ENCODE peak calls at places on chromosomes 11 and 22, in six cellular contexts. H is IMR-90, X is upper lobe of right lung, B is PC-9, J is A549, Y is vagina. K is an unnamed sample.

GRCh38 chr22:28955817-28956216 is 72.4 kb downstream of the ZNRF3 start:
- DNase-seq in H (no peak), X (no peak), B (no peak), J (no peak), Y (no peak), K (no peak)

GRCh38 chr11:62458212-62459002 is 39.6 kb downstream of the SCGB1A1 start:
- DNase-seq in H (peak; percentile 27), X (no peak), B (no peak), J (no peak), Y (no peak), K (no peak)

GRCh38 chr11:68396526-68396925 is 64.0 kb upstream of the PPP6R3 start:
- DNase-seq in H (no peak), X (no peak), B (no peak), J (no peak), Y (no peak), K (no peak)

GRCh38 chr11:19576903-19577302 is 135.7 kb upstream of the NAV2 start:
- DNase-seq in H (no peak), X (no peak), B (no peak), J (no peak), Y (no peak), K (no peak)

GRCh38 chr11:115078461-115079438 is 400.4 kb downstream of the NXPE2 start:
- DNase-seq in H (no peak), X (no peak), B (no peak), J (no peak), Y (no peak), K (no peak)

GRCh38 chr11:9315078-9315688 is 790 bp upstream of the TMEM41B start:
- DNase-seq in H (peak; percentile 4), X (no peak), B (no peak), J (peak; percentile 28), Y (no peak), K (no peak)

GRCh38 chr22:23233746-23234408 is 53.6 kb downstream of the BCR start:
- DNase-seq in H (peak; percentile 92), X (no peak), B (no peak), J (no peak), Y (no peak), K (no peak)

GRCh38 chr11:64448599-64449380 is 89.8 kb downstream of the RPS6KA4 start:
- DNase-seq in H (peak; percentile 43), X (peak; percentile 92), B (peak; percentile 89), J (peak; percentile 87), Y (no peak), K (peak; percentile 62)

GRCh38 chr11:95229199-95230053 is 1.6 kb downstream of the SESN3 start:
- DNase-seq in H (peak; percentile 13), X (no peak), B (no peak), J (no peak), Y (no peak), K (peak; percentile 48)

GRCh38 chr22:42673898-42674390 is 24.8 kb upstream of the CYB5R3 start:
- DNase-seq in H (no peak), X (no peak), B (no peak), J (no peak), Y (no peak), K (peak; percentile 51)

GRCh38 chr11:72234514-72234830 is 9.5 kb downstream of the PHOX2A start:
- DNase-seq in H (no peak), X (no peak), B (no peak), J (no peak), Y (no peak), K (no peak)

GRCh38 chr11:32792111-32792947 is 2.1 kb downstream of the CCDC73 start:
- DNase-seq in H (no peak), X (no peak), B (no peak), J (no peak), Y (no peak), K (no peak)

GRCh38 chr11:112292785-112293407 is 32.2 kb upstream of the PLET1 start:
- DNase-seq in H (peak; percentile 91), X (no peak), B (peak; percentile 59), J (no peak), Y (no peak), K (peak; percentile 80)

GRCh38 chr11:30608534-30608933 is 22.4 kb upstream of the MPPED2 start:
- DNase-seq in H (no peak), X (no peak), B (no peak), J (no peak), Y (no peak), K (no peak)

GRCh38 chr11:76087749-76088148 is 118.6 kb downstream of the WNT11 start:
- DNase-seq in H (no peak), X (no peak), B (no peak), J (no peak), Y (no peak), K (no peak)

GRCh38 chr11:130882138-130882551 is 34.1 kb downstream of the SNX19 start:
- DNase-seq in H (no peak), X (no peak), B (no peak), J (no peak), Y (no peak), K (no peak)

GRCh38 chr22:24592144-24592845 is 578 bp downstream of the LRRC75B start:
- DNase-seq in H (no peak), X (no peak), B (no peak), J (no peak), Y (no peak), K (no peak)

GRCh38 chr11:82024760-82025159 is 708.9 kb downstream of the FAM181B start:
- DNase-seq in H (no peak), X (no peak), B (no peak), J (no peak), Y (no peak), K (no peak)

GRCh38 chr11:129538323-129538722 is 162.7 kb downstream of the BARX2 start:
- DNase-seq in H (no peak), X (no peak), B (peak; percentile 12), J (no peak), Y (no peak), K (no peak)

GRCh38 chr22:42263944-42264343 is 6.5 kb downstream of the TCF20 start:
- DNase-seq in H (no peak), X (no peak), B (no peak), J (no peak), Y (no peak), K (no peak)

GRCh38 chr11:70189622-70190021 is 13.5 kb upstream of the FADD start:
- DNase-seq in H (no peak), X (no peak), B (no peak), J (no peak), Y (no peak), K (no peak)

GRCh38 chr11:1082346-1082727 is 7.7 kb downstream of the MUC2 start:
- DNase-seq in H (no peak), X (peak; percentile 53), B (no peak), J (no peak), Y (no peak), K (no peak)

GRCh38 chr11:8386134-8386864 is 122.6 kb upstream of the LMO1 start:
- DNase-seq in H (no peak), X (peak; percentile 32), B (no peak), J (no peak), Y (no peak), K (no peak)

GRCh38 chr11:75478690-75479597 is 45.9 kb upstream of the KLHL35 start:
- DNase-seq in H (no peak), X (no peak), B (no peak), J (no peak), Y (no peak), K (no peak)

DNA sequence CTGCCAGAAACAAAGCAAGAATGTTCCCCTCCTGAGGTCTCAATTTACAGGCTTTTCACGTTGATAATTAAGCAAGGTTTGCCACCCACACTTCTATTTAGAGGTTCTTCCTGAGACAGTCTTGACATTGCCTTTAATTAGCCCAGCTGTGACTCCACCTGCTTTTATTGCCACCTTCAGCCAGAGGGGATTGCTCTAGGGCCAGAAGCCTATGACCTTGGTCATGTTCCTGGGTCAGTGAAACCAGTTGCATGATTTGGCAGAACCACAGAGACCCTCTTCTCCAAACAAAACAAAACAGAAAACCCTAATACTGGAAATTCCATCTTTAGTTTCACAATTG is 89.8 kb downstream of the APIP start:
- DNase-seq in H (no peak), X (no peak), B (no peak), J (no peak), Y (no peak), K (no peak)
- H3K27ac ChIP-seq in H (no peak overlapping the region), X (no peak overlapping the region), B (peak overlapping the region; percentile 58), J (peak overlapping the region; percentile 29), Y (no peak overlapping the region), K (peak overlapping the region; percentile 44)

GRCh38 chr22:49994361-49995058 is 18.1 kb downstream of the IL17REL start:
- DNase-seq in H (no peak), X (peak; percentile 58), B (no peak), J (no peak), Y (peak; percentile 77), K (no peak)
- H3K27ac ChIP-seq in H (no peak overlapping the region), X (no peak overlapping the region), B (no peak overlapping the region), J (no peak overlapping the region), Y (no peak overlapping the region), K (no peak overlapping the region)

GRCh38 chr11:120004723-120005122 is 133.2 kb downstream of the TRIM29 start:
- DNase-seq in H (no peak), X (no peak), B (no peak), J (no peak), Y (no peak), K (peak; percentile 88)

GRCh38 chr11:120011836-120012235 is 126.1 kb downstream of the TRIM29 start:
- DNase-seq in H (no peak), X (no peak), B (no peak), J (no peak), Y (no peak), K (no peak)

GRCh38 chr11:120012245-120012644 is 125.7 kb downstream of the TRIM29 start:
- DNase-seq in H (no peak), X (no peak), B (no peak), J (no peak), Y (no peak), K (no peak)

GRCh38 chr11:120013325-120014250 is 124.3 kb downstream of the TRIM29 start:
- DNase-seq in H (peak; percentile 10), X (no peak), B (peak; percentile 21), J (peak; percentile 61), Y (no peak), K (peak; percentile 40)

GRCh38 chr11:120009938-120010337 is 128.0 kb downstream of the TRIM29 start:
- DNase-seq in H (no peak), X (no peak), B (no peak), J (no peak), Y (no peak), K (no peak)
- H3K27ac ChIP-seq in H (no peak overlapping the region), X (no peak overlapping the region), B (no peak overlapping the region), J (no peak overlapping the region), Y (no peak overlapping the region), K (no peak overlapping the region)

GRCh38 chr22:30288414-30289125 is 735 bp downstream of the CASTOR1 start:
- DNase-seq in H (no peak), X (peak; percentile 66), B (no peak), J (no peak), Y (no peak), K (no peak)

GRCh38 chr22:30290318-30290678 is 993 bp upstream of the CASTOR1 start:
- DNase-seq in H (peak; percentile 23), X (no peak), B (no peak), J (no peak), Y (no peak), K (no peak)

GRCh38 chr22:30289126-30289979 is at the start of gene CASTOR1:
- DNase-seq in H (peak; percentile 97), X (peak; percentile 99), B (peak; percentile 94), J (peak; percentile 96), Y (no peak), K (peak; percentile 97)

GRCh38 chr22:30290679-30291333 is 1.5 kb upstream of the CASTOR1 start:
- DNase-seq in H (peak; percentile 48), X (peak; percentile 91), B (peak; percentile 88), J (no peak), Y (no peak), K (peak; percentile 77)

DNA sequence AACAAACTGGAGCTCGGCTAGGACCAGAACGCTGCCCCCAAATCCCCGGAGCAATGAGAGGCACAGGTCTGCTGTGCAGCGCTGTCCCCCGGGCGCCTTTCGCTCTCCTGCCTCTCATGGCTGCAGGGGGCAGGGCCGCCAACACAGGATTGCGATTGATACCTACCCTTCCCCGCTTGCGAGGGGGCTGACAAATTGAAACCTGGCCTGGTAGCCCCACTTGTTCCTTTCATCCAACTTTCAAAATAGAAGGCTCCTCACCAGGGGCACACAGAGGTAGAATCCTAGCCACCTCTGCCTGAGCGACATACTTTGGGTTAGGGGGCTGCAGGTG is 642 bp upstream of the CASTOR1 start:
- DNase-seq in H (no peak), X (no peak), B (no peak), J (no peak), Y (no peak), K (no peak)
- H3K27ac ChIP-seq in H (no peak overlapping the region), X (peak overlapping the region; percentile 92), B (peak overlapping the region; percentile 44), J (peak overlapping the region; percentile 7), Y (peak overlapping the region; percentile 97), K (peak overlapping the region; percentile 17)

K was measured in mammary epithelial cell.